ENCODE peak calls at places on chromosomes 13 and 19, in five cellular contexts. L is iPS DF 6.9, O is ovary, M is heart left ventricle, X is PC-3. A is an unnamed sample. For H3K4me1, the result is how much of the 10 kb centered on the place peaks cover.

GRCh38 chr19:383922-384800 is 24.8 kb downstream of the C2CD4C start:
- DNase-seq in X (no peak), M (no peak), L (peak), O (no peak), A (no peak)

GRCh38 chr13:90750957-90751356 is 596.5 kb upstream of the MIR17HG start:
- DNase-seq in X (no peak), O (no peak), L (no peak), M (no peak), A (no peak)

GRCh38 chr19:8397746-8398721 is 7.9 kb downstream of the RAB11B start:
- DNase-seq in L (no peak), X (no peak), M (no peak), O (no peak), A (no peak)

GRCh38 chr13:41006296-41006695 is 12.8 kb downstream of the ELF1 start:
- DNase-seq in X (no peak), M (no peak), L (no peak), O (no peak), A (no peak)

GRCh38 chr19:1401138-1401888 is at the start of gene GAMT:
- DNase-seq in L (no peak), X (peak), O (peak), M (peak), A (peak)

GRCh38 chr19:2013683-2013961 is 1.9 kb downstream of the BTBD2 start:
- DNase-seq in X (no peak), O (no peak), L (no peak), M (no peak), A (no peak)

GRCh38 chr13:95552208-95552538 is 347 bp upstream of the CLDN10 start:
- DNase-seq in M (no peak), O (no peak), X (no peak), L (no peak), A (no peak)

GRCh38 chr13:53151692-53152421 is 123.2 kb downstream of the OLFM4 start:
- DNase-seq in O (no peak), M (no peak), L (peak), X (no peak), A (no peak)

GRCh38 chr19:39342647-39343305 is 555 bp downstream of the SAMD4B start:
- DNase-seq in M (peak), O (peak), X (no peak), L (no peak), A (no peak)

GRCh38 chr19:18651300-18651699 is 14.5 kb downstream of the KLHL26 start:
- DNase-seq in O (no peak), M (no peak), X (no peak), L (no peak), A (no peak)
- H3K4me3 ChIP-seq in O (no peak), M (no peak), X (no peak), L (no peak), A (no peak)

DNA sequence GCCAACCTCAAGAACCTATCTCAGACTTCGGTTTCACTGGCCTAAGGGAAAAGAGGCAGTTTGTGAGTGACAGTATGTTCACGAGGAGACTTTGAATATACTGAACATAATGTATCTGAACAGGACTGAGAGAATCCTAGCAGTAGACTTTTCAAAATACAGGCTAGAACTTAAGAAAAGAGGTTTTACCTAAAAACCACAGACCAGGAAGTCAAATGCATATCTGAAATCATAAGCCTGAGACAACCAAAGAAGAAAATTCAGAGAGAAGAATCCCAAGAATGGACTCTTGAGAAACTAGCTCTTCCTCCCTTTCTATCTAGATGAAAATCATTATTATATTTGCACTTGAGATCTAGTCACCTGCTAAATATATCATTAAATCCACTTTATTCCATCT is 17.6 kb downstream of the MYCBP2 start:
- DNase-seq in L (no peak), X (no peak), O (no peak), M (no peak), A (no peak)
- H3K4me1 ChIP-seq in L (under half), X (under half), O (under half), M (under half), A (under half)

GRCh38 chr13:51122868-51123267 is 11.8 kb upstream of the C13orf42 start:
- DNase-seq in M (no peak), O (no peak), X (no peak), L (no peak), A (no peak)
- H3K4me3 ChIP-seq in M (no peak), O (no peak), X (no peak), L (no peak), A (no peak)

GRCh38 chr13:58704953-58705352 is 1073.4 kb downstream of the PCDH17 start:
- DNase-seq in L (no peak), M (no peak), X (no peak), O (no peak), A (no peak)
- H3K4me1 ChIP-seq in L (under half), M (under half), X (under half), O (under half), A (under half)

DNA sequence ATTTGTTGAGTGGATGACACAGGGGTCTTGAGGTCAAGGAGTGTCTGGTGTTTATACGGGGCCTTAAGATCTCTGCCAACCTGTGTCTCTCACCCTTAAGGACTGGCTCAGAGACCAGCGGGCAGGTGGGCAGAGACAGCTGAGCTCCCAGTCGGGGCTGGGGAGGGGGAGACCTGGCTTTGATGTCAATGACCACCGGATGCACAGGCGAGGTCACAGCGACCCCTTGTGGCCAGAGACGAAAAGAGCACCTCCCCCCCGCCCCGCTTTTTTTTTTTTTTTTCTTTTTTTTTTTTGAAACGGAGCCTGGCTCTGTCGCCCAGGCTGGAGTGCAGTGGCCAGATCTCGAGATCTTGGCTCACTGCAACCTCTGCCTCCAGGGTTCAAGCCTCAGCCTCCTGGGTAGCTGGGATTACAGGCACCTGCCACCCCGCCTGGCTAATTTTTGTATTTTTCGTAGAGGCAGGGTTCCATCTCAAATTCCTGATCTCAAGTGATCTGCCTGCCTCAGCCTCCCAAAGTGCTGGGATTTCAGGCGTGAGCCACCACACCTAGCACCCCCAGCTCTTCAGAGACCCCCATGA is 12.1 kb upstream of the KLK14 start:
- DNase-seq in M (no peak), X (peak), O (peak), L (no peak), A (peak)
- H3K4me3 ChIP-seq in M (no peak), X (no peak), O (no peak), L (no peak), A (no peak)

GRCh38 chr13:110354715-110355473 is 47.8 kb downstream of the COL4A2 start:
- DNase-seq in L (no peak), X (no peak), M (no peak), O (no peak), A (no peak)

GRCh38 chr13:110354209-110354627 is 47.1 kb downstream of the COL4A2 start:
- DNase-seq in L (no peak), M (no peak), O (no peak), X (peak), A (peak)

GRCh38 chr13:110353339-110353977 is 46.4 kb downstream of the COL4A2 start:
- DNase-seq in M (no peak), O (no peak), X (no peak), L (no peak), A (no peak)

GRCh38 chr13:110358381-110358780 is 51.3 kb downstream of the COL4A2 start:
- DNase-seq in X (no peak), M (no peak), L (no peak), O (no peak), A (no peak)

DNA sequence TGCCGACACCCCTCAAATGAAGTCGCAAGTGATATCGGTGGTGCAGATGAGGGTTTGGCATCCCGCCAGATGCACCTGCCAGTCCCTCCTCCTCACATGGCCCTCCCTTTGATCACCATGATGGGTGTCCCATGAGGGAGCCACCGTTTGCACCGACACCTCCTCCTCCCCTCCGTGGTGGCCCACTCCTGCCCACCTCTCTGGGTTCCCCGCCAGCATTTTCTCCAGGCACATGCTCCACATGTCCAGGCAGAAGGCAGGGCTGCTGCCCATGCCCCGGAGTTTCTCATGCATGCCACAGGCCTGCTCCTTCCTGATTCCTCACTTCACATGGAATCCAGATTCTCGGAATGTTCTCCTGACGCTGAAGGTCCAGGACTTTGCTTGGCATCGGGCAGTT is 49.3 kb downstream of the COL4A2 start:
- DNase-seq in O (no peak), L (no peak), M (no peak), X (no peak), A (no peak)
- H3K4me1 ChIP-seq in O (under half), L (under half), M (under half), X (under half), A (under half)

GRCh38 chr19:33661336-33661735 is 39.6 kb downstream of the CHST8 start:
- DNase-seq in M (no peak), O (no peak), X (no peak), L (no peak), A (no peak)
- H3K4me3 ChIP-seq in M (no peak), O (no peak), X (no peak), L (no peak), A (no peak)